ENCODE peak calls at places on chromosome 1, in ten cellular contexts. One of them, this sample, is unnamed. For H3K27me3, the result is how much of the 10 kb centered on the place peaks cover.

GRCh38 chr1:185961664-185962063 is 227.5 kb downstream of the HMCN1 start:
- DNase-seq in uterus: no peak
- DNase-seq in heart right ventricle: no peak
- DNase-seq in ascending aorta: no peak
- DNase-seq in spleen: no peak
- DNase-seq in GM23338: no peak
- DNase-seq in thyroid gland: no peak
- DNase-seq in tibial artery: no peak
- DNase-seq in HCT116: no peak
- DNase-seq in psoas muscle: no peak
- DNase-seq in this sample: no peak

GRCh38 chr1:203580733-203581132 is 45.9 kb upstream of the ATP2B4 start:
- DNase-seq in spleen: no peak
- DNase-seq in thyroid gland: peak
- DNase-seq in uterus: no peak
- DNase-seq in heart right ventricle: no peak
- DNase-seq in GM23338: no peak
- DNase-seq in tibial artery: no peak
- DNase-seq in HCT116: no peak
- DNase-seq in psoas muscle: no peak
- DNase-seq in ascending aorta: no peak
- DNase-seq in this sample: no peak

GRCh38 chr1:204255966-204256365 is 42.2 kb upstream of the GOLT1A start:
- DNase-seq in psoas muscle: no peak
- DNase-seq in GM23338: peak
- DNase-seq in uterus: no peak
- DNase-seq in spleen: no peak
- DNase-seq in HCT116: no peak
- DNase-seq in heart right ventricle: no peak
- DNase-seq in ascending aorta: no peak
- DNase-seq in tibial artery: no peak
- DNase-seq in thyroid gland: no peak
- DNase-seq in this sample: no peak

GRCh38 chr1:42340093-42340492 is 5.1 kb upstream of the FOXJ3 start:
- DNase-seq in GM23338: peak
- DNase-seq in tibial artery: no peak
- DNase-seq in ascending aorta: no peak
- DNase-seq in uterus: no peak
- DNase-seq in psoas muscle: no peak
- DNase-seq in thyroid gland: no peak
- DNase-seq in HCT116: no peak
- DNase-seq in spleen: no peak
- DNase-seq in heart right ventricle: no peak
- DNase-seq in this sample: no peak

GRCh38 chr1:223059526-223059925 is 83.5 kb downstream of the TLR5 start:
- DNase-seq in ascending aorta: no peak
- DNase-seq in uterus: no peak
- DNase-seq in heart right ventricle: no peak
- DNase-seq in tibial artery: no peak
- DNase-seq in psoas muscle: no peak
- DNase-seq in spleen: no peak
- DNase-seq in GM23338: no peak
- DNase-seq in HCT116: no peak
- DNase-seq in thyroid gland: no peak
- DNase-seq in this sample: no peak

GRCh38 chr1:217857061-217857460 is 225.9 kb downstream of the SPATA17 start:
- DNase-seq in GM23338: no peak
- DNase-seq in uterus: no peak
- DNase-seq in HCT116: no peak
- DNase-seq in thyroid gland: peak
- DNase-seq in psoas muscle: no peak
- DNase-seq in tibial artery: no peak
- DNase-seq in spleen: no peak
- DNase-seq in heart right ventricle: no peak
- DNase-seq in ascending aorta: no peak
- DNase-seq in this sample: no peak

GRCh38 chr1:40421694-40422384 is 28.4 kb upstream of the ZFP69B start:
- DNase-seq in ascending aorta: no peak
- DNase-seq in heart right ventricle: no peak
- DNase-seq in psoas muscle: no peak
- DNase-seq in tibial artery: no peak
- DNase-seq in GM23338: no peak
- DNase-seq in spleen: no peak
- DNase-seq in thyroid gland: no peak
- DNase-seq in uterus: peak
- DNase-seq in HCT116: no peak
- DNase-seq in this sample: peak

GRCh38 chr1:153534226-153534932 is 1.4 kb downstream of the S100A6 start:
- DNase-seq in uterus: peak
- DNase-seq in psoas muscle: no peak
- DNase-seq in ascending aorta: no peak
- DNase-seq in HCT116: no peak
- DNase-seq in thyroid gland: no peak
- DNase-seq in spleen: no peak
- DNase-seq in GM23338: no peak
- DNase-seq in heart right ventricle: no peak
- DNase-seq in tibial artery: peak
- DNase-seq in this sample: no peak

GRCh38 chr1:59992040-59992820 is 65.7 kb upstream of the CYP2J2 start:
- DNase-seq in heart right ventricle: no peak
- DNase-seq in GM23338: no peak
- DNase-seq in thyroid gland: no peak
- DNase-seq in uterus: no peak
- DNase-seq in HCT116: no peak
- DNase-seq in tibial artery: no peak
- DNase-seq in psoas muscle: no peak
- DNase-seq in spleen: no peak
- DNase-seq in ascending aorta: no peak
- DNase-seq in this sample: no peak

GRCh38 chr1:67752306-67752705 is 67.3 kb downstream of the GADD45A start:
- DNase-seq in spleen: no peak
- DNase-seq in uterus: no peak
- DNase-seq in heart right ventricle: no peak
- DNase-seq in GM23338: peak
- DNase-seq in tibial artery: no peak
- DNase-seq in psoas muscle: no peak
- DNase-seq in thyroid gland: no peak
- DNase-seq in ascending aorta: no peak
- DNase-seq in HCT116: no peak
- DNase-seq in this sample: no peak

GRCh38 chr1:170513138-170513537 is 18.8 kb upstream of the GORAB start:
- DNase-seq in spleen: no peak
- DNase-seq in GM23338: peak
- DNase-seq in uterus: no peak
- DNase-seq in psoas muscle: no peak
- DNase-seq in tibial artery: no peak
- DNase-seq in HCT116: no peak
- DNase-seq in ascending aorta: no peak
- DNase-seq in thyroid gland: no peak
- DNase-seq in heart right ventricle: no peak
- DNase-seq in this sample: no peak

GRCh38 chr1:197761654-197762053 is 13.6 kb downstream of the DENND1B start:
- DNase-seq in thyroid gland: no peak
- DNase-seq in heart right ventricle: no peak
- DNase-seq in psoas muscle: no peak
- DNase-seq in ascending aorta: no peak
- DNase-seq in uterus: no peak
- DNase-seq in GM23338: no peak
- DNase-seq in spleen: no peak
- DNase-seq in tibial artery: no peak
- DNase-seq in HCT116: no peak
- DNase-seq in this sample: no peak

DNA sequence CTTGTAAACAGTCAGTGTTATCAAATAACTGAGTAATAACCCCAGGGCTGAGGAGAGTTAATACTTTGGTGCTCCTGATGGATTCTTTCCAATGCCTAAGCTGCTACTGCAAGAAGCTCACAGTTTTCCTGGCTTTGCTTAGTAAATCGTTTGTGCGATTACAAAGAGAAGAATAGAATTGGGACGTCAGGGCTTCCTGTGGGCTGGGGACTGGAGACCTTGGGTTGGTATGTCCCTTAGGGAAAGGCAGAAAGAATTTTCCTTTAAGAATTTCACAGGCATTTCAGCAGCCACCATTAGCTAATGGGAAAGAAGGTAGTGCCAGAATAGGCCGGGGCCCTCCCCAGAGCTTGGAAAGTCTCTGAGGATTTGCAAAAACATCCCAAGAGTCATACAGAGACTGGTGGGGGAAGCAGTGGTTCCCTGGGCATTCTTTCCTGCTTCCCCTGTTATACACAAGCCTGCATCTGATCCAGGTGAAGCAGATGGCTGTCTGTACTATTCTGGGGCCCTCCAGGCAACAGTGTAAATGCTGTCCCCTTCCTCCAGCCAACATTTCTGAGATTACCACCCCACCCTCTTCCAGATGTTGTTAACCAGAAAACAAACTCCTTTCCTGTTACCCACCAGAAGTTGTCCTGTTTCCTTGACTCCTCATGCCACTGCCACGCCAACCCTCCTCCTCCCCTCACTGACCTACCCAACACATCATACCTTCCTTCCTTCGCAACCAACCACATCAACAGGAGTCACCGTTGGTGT is 40.2 kb downstream of the PLXNA2 start:
- DNase-seq in thyroid gland: no peak
- DNase-seq in tibial artery: no peak
- DNase-seq in spleen: no peak
- DNase-seq in GM23338: no peak
- DNase-seq in heart right ventricle: peak
- DNase-seq in uterus: no peak
- DNase-seq in ascending aorta: peak
- DNase-seq in psoas muscle: no peak
- DNase-seq in HCT116: no peak
- DNase-seq in this sample: no peak
- H3K4me3 ChIP-seq in thyroid gland: no peak
- H3K4me3 ChIP-seq in tibial artery: no peak
- H3K4me3 ChIP-seq in spleen: no peak
- H3K4me3 ChIP-seq in GM23338: no peak
- H3K4me3 ChIP-seq in heart right ventricle: no peak
- H3K4me3 ChIP-seq in uterus: no peak
- H3K4me3 ChIP-seq in ascending aorta: no peak
- H3K4me3 ChIP-seq in psoas muscle: no peak
- H3K4me3 ChIP-seq in HCT116: no peak
- H3K4me3 ChIP-seq in this sample: no peak

GRCh38 chr1:154961497-154962237 is at the start of gene PYGO2:
- DNase-seq in uterus: peak
- DNase-seq in tibial artery: peak
- DNase-seq in heart right ventricle: peak
- DNase-seq in GM23338: peak
- DNase-seq in psoas muscle: peak
- DNase-seq in thyroid gland: peak
- DNase-seq in ascending aorta: peak
- DNase-seq in spleen: peak
- DNase-seq in HCT116: no peak
- DNase-seq in this sample: peak
- TF ChIP-seq CTCF in uterus: peak
- TF ChIP-seq CTCF in tibial artery: peak
- TF ChIP-seq CTCF in heart right ventricle: peak
- TF ChIP-seq CTCF in GM23338: peak
- TF ChIP-seq CTCF in psoas muscle: peak
- TF ChIP-seq CTCF in thyroid gland: peak
- TF ChIP-seq CTCF in ascending aorta: peak
- TF ChIP-seq CTCF in spleen: peak
- TF ChIP-seq CTCF in HCT116: peak
- TF ChIP-seq CTCF in this sample: peak

GRCh38 chr1:32886012-32886827 is at the start of gene HPCA:
- DNase-seq in psoas muscle: peak
- DNase-seq in ascending aorta: no peak
- DNase-seq in tibial artery: no peak
- DNase-seq in uterus: no peak
- DNase-seq in GM23338: peak
- DNase-seq in HCT116: no peak
- DNase-seq in thyroid gland: peak
- DNase-seq in heart right ventricle: peak
- DNase-seq in spleen: no peak
- DNase-seq in this sample: no peak

GRCh38 chr1:32885691-32886011 is 640 bp upstream of the HPCA start:
- DNase-seq in heart right ventricle: no peak
- DNase-seq in ascending aorta: no peak
- DNase-seq in HCT116: no peak
- DNase-seq in tibial artery: no peak
- DNase-seq in psoas muscle: no peak
- DNase-seq in GM23338: no peak
- DNase-seq in uterus: no peak
- DNase-seq in spleen: no peak
- DNase-seq in thyroid gland: no peak
- DNase-seq in this sample: no peak

GRCh38 chr1:32888134-32888533 is 1.8 kb downstream of the HPCA start:
- DNase-seq in HCT116: no peak
- DNase-seq in heart right ventricle: no peak
- DNase-seq in thyroid gland: no peak
- DNase-seq in tibial artery: no peak
- DNase-seq in spleen: no peak
- DNase-seq in GM23338: no peak
- DNase-seq in uterus: no peak
- DNase-seq in ascending aorta: no peak
- DNase-seq in psoas muscle: no peak
- DNase-seq in this sample: no peak

GRCh38 chr1:32887623-32888022 is 1.3 kb downstream of the HPCA start:
- DNase-seq in GM23338: no peak
- DNase-seq in psoas muscle: no peak
- DNase-seq in uterus: no peak
- DNase-seq in HCT116: no peak
- DNase-seq in spleen: no peak
- DNase-seq in tibial artery: no peak
- DNase-seq in heart right ventricle: no peak
- DNase-seq in thyroid gland: no peak
- DNase-seq in ascending aorta: no peak
- DNase-seq in this sample: peak

DNA sequence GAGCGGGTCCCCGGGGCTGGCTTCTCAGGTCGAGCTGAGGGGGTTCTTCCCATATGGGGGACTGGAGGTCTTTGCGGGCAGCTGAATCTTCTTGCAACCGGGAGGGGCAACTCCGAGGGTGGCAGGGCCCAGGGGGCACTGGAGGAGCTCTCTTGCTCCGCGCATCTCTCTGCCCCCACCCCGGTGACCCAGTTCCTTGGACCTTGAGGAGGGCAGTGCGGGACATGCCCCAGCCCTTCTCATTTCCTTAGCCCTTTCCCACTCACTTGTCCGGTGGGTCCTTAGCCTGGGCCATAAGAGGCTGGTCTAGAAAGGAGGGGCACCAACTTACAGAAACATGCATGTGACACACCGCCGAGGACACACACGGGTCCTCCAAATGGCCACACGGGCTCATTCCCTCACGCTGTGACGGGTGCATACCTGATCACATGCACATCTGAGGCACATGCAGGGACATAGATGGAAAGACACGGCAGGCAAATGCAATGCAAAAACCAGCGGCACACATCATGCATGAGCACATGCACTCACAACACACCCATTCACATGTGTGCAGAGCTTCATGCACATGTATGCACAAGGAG is 630 bp downstream of the HPCA start:
- DNase-seq in spleen: no peak
- DNase-seq in psoas muscle: no peak
- DNase-seq in thyroid gland: no peak
- DNase-seq in GM23338: no peak
- DNase-seq in heart right ventricle: no peak
- DNase-seq in HCT116: no peak
- DNase-seq in uterus: no peak
- DNase-seq in tibial artery: no peak
- DNase-seq in ascending aorta: no peak
- DNase-seq in this sample: no peak
- H3K27me3 ChIP-seq in spleen: under half
- H3K27me3 ChIP-seq in psoas muscle: under half
- H3K27me3 ChIP-seq in thyroid gland: under half
- H3K27me3 ChIP-seq in GM23338: half or more
- H3K27me3 ChIP-seq in heart right ventricle: half or more
- H3K27me3 ChIP-seq in HCT116: under half
- H3K27me3 ChIP-seq in uterus: under half
- H3K27me3 ChIP-seq in tibial artery: half or more
- H3K27me3 ChIP-seq in ascending aorta: under half
- H3K27me3 ChIP-seq in this sample: under half

GRCh38 chr1:212638419-212639151 is 30.0 kb downstream of the ATF3 start:
- DNase-seq in ascending aorta: no peak
- DNase-seq in uterus: no peak
- DNase-seq in heart right ventricle: peak
- DNase-seq in spleen: no peak
- DNase-seq in psoas muscle: no peak
- DNase-seq in tibial artery: no peak
- DNase-seq in GM23338: no peak
- DNase-seq in thyroid gland: no peak
- DNase-seq in HCT116: no peak
- DNase-seq in this sample: no peak
- H3K4me3 ChIP-seq in ascending aorta: no peak
- H3K4me3 ChIP-seq in uterus: no peak
- H3K4me3 ChIP-seq in heart right ventricle: peak
- H3K4me3 ChIP-seq in spleen: no peak
- H3K4me3 ChIP-seq in psoas muscle: peak
- H3K4me3 ChIP-seq in tibial artery: no peak
- H3K4me3 ChIP-seq in GM23338: no peak
- H3K4me3 ChIP-seq in thyroid gland: no peak
- H3K4me3 ChIP-seq in HCT116: no peak
- H3K4me3 ChIP-seq in this sample: no peak

This sample was measured in dorsolateral prefrontal cortex.